ENCODE peak calls at places on chromosomes 11 and 22, in six cellular contexts. M is activated CD4-positive, CD25-positive, alpha-beta regulatory T cell treated with anti-CD3 and anti-CD28 coated beads, Interleukin-2, amount 50 U/mL, for 16 hours; I is AG04450; Y is Daoy; G is heart left ventricle; N is skeletal muscle cell. D is an unnamed sample.

GRCh38 chr22:50264946-50265669 is 3.6 kb upstream of the MAPK12 start:
- DNase-seq in M (no peak), I (no peak), Y (no peak), G (no peak), N (no peak), D (no peak)

GRCh38 chr11:112889446-112889845 is 71.8 kb upstream of the NCAM1 start:
- DNase-seq in M (no peak), I (no peak), Y (no peak), G (no peak), N (no peak), D (no peak)

GRCh38 chr11:77130763-77131513 is 2.9 kb downstream of the MYO7A start:
- DNase-seq in M (no peak), I (no peak), Y (no peak), G (peak), N (no peak), D (no peak)

GRCh38 chr11:124277809-124278208 is 21.6 kb downstream of the OR8G5 start:
- DNase-seq in M (no peak), I (no peak), Y (no peak), G (no peak), N (no peak), D (no peak)

GRCh38 chr22:50739894-50740293 is 1.9 kb downstream of the ACR start:
- DNase-seq in M (no peak), I (no peak), Y (no peak), G (peak), N (no peak), D (no peak)

GRCh38 chr22:27150530-27150909 is 493.1 kb downstream of the MIAT start:
- DNase-seq in M (no peak), I (no peak), Y (no peak), G (no peak), N (no peak), D (no peak)

GRCh38 chr11:93198221-93198650 is 445 bp upstream of the SLC36A4 start:
- DNase-seq in M (no peak), I (no peak), Y (no peak), G (no peak), N (peak), D (no peak)

GRCh38 chr11:763073-763463 is 14.2 kb downstream of the GATD1 start:
- DNase-seq in M (no peak), I (no peak), Y (no peak), G (no peak), N (no peak), D (no peak)

GRCh38 chr11:57567210-57567511 is 311 bp downstream of the UBE2L6 start:
- DNase-seq in M (no peak), I (no peak), Y (peak), G (peak), N (no peak), D (no peak)

GRCh38 chr11:121928597-121929580 is 187.1 kb downstream of the BLID start:
- DNase-seq in M (no peak), I (no peak), Y (no peak), G (no peak), N (no peak), D (no peak)

GRCh38 chr11:104705475-104706195 is 192.6 kb downstream of the CASP12 start:
- DNase-seq in M (peak), I (no peak), Y (no peak), G (peak), N (no peak), D (no peak)

GRCh38 chr11:130999086-130999485 is 82.8 kb upstream of the SNX19 start:
- DNase-seq in M (no peak), I (no peak), Y (peak), G (no peak), N (peak), D (no peak)

GRCh38 chr11:27013741-27014415 is 20.0 kb downstream of the FIBIN start:
- DNase-seq in M (no peak), I (no peak), Y (no peak), G (no peak), N (no peak), D (no peak)

GRCh38 chr11:8638300-8638699 is 44.2 kb downstream of the TRIM66 start:
- DNase-seq in M (no peak), I (no peak), Y (peak), G (no peak), N (no peak), D (no peak)

GRCh38 chr11:116853461-116854073 is 16.1 kb upstream of the APOA1 start:
- DNase-seq in M (peak), I (peak), Y (peak), G (no peak), N (peak), D (no peak)

GRCh38 chr22:35809816-35810215 is 92.1 kb downstream of the APOL5 start:
- DNase-seq in M (no peak), I (no peak), Y (no peak), G (no peak), N (no peak), D (no peak)

GRCh38 chr22:10780281-10780680 is 4747.7 kb upstream of the OR11H1 start:
- DNase-seq in M (no peak), I (no peak), Y (no peak), G (no peak), N (no peak), D (no peak)

GRCh38 chr11:126973051-126973450 is 27.5 kb downstream of the KIRREL3 start:
- DNase-seq in M (no peak), I (no peak), Y (no peak), G (no peak), N (no peak), D (no peak)

GRCh38 chr11:128406365-128406706 is 181.0 kb downstream of the ETS1 start:
- DNase-seq in M (no peak), I (no peak), Y (no peak), G (no peak), N (no peak), D (no peak)

GRCh38 chr11:1389932-1390587 is at the start of gene BRSK2:
- DNase-seq in M (no peak), I (no peak), Y (no peak), G (no peak), N (no peak), D (no peak)

GRCh38 chr11:111739299-111739698 is 26.9 kb downstream of the PPP2R1B start:
- DNase-seq in M (no peak), I (no peak), Y (no peak), G (no peak), N (no peak), D (no peak)

GRCh38 chr22:40324468-40325305 is 21.6 kb upstream of the ADSL start:
- DNase-seq in M (no peak), I (no peak), Y (no peak), G (no peak), N (no peak), D (no peak)

GRCh38 chr11:116736763-116737162 is 36.0 kb downstream of the BUD13 start:
- DNase-seq in M (no peak), I (no peak), Y (no peak), G (no peak), N (no peak), D (no peak)

GRCh38 chr22:50688448-50688847 is 15.8 kb downstream of the SHANK3 start:
- DNase-seq in M (no peak), I (no peak), Y (no peak), G (no peak), N (no peak), D (no peak)

GRCh38 chr11:93225642-93226041 is 27.9 kb upstream of the SLC36A4 start:
- DNase-seq in M (no peak), I (no peak), Y (no peak), G (no peak), N (no peak), D (no peak)

GRCh38 chr11:86167499-86168161 is 76.9 kb upstream of the EED start:
- DNase-seq in M (no peak), I (no peak), Y (no peak), G (no peak), N (no peak), D (no peak)

GRCh38 chr22:44363980-44364749 is 51.4 kb upstream of the SHISAL1 start:
- DNase-seq in M (no peak), I (no peak), Y (no peak), G (peak), N (no peak), D (no peak)

GRCh38 chr11:106231591-106231990 is 154.1 kb downstream of the AASDHPPT start:
- DNase-seq in M (no peak), I (no peak), Y (peak), G (no peak), N (no peak), D (no peak)

GRCh38 chr11:109983358-109983757 is 109.8 kb upstream of the ZC3H12C start:
- DNase-seq in M (no peak), I (no peak), Y (no peak), G (no peak), N (no peak), D (no peak)

GRCh38 chr11:85941380-85941973 is 86.3 kb downstream of the CCDC83 start:
- DNase-seq in M (no peak), I (peak), Y (peak), G (peak), N (no peak), D (no peak)

GRCh38 chr11:110730773-110731172 is 18.5 kb upstream of the ARHGAP20 start:
- DNase-seq in M (no peak), I (no peak), Y (no peak), G (no peak), N (no peak), D (no peak)

GRCh38 chr22:29311468-29312217 is 3.9 kb downstream of the RASL10A start:
- DNase-seq in M (no peak), I (no peak), Y (peak), G (no peak), N (no peak), D (no peak)

GRCh38 chr11:116513894-116514293 is 258.9 kb downstream of the BUD13 start:
- DNase-seq in M (no peak), I (no peak), Y (peak), G (no peak), N (no peak), D (no peak)

D was measured in NCI-H1048.